ENCODE peak calls at places on chromosomes 6 and 20, in ten cellular contexts. One of them, this sample, is unnamed.

GRCh38 chr6:133740784-133741183 is 148.1 kb upstream of the TCF21 start:
- DNase-seq in OCI-LY7: no peak
- DNase-seq in effector memory CD4-positive, alpha-beta T cell: no peak
- DNase-seq in neural progenitor cell: no peak
- DNase-seq in GM23338: no peak
- DNase-seq in gastrocnemius medialis: no peak
- DNase-seq in cardiac muscle cell: no peak
- DNase-seq in ovary: no peak
- DNase-seq in small intestine: no peak
- DNase-seq in right atrium auricular region: no peak
- DNase-seq in this sample: no peak

GRCh38 chr20:10498196-10498595 is 63.1 kb downstream of the SLX4IP start:
- DNase-seq in neural progenitor cell: no peak
- DNase-seq in right atrium auricular region: no peak
- DNase-seq in cardiac muscle cell: no peak
- DNase-seq in ovary: no peak
- DNase-seq in OCI-LY7: no peak
- DNase-seq in effector memory CD4-positive, alpha-beta T cell: no peak
- DNase-seq in gastrocnemius medialis: no peak
- DNase-seq in GM23338: no peak
- DNase-seq in small intestine: no peak
- DNase-seq in this sample: no peak

GRCh38 chr6:119077643-119078448 is 618 bp downstream of the FAM184A start:
- DNase-seq in cardiac muscle cell: peak; percentile 15
- DNase-seq in small intestine: peak; percentile 38
- DNase-seq in neural progenitor cell: peak; percentile 55
- DNase-seq in effector memory CD4-positive, alpha-beta T cell: peak; percentile 45
- DNase-seq in GM23338: peak; percentile 82
- DNase-seq in ovary: peak; percentile 46
- DNase-seq in right atrium auricular region: peak; percentile 64
- DNase-seq in gastrocnemius medialis: peak; percentile 11
- DNase-seq in OCI-LY7: no peak
- DNase-seq in this sample: no peak

GRCh38 chr20:21322921-21323321 is 19.8 kb downstream of the XRN2 start:
- DNase-seq in GM23338: no peak
- DNase-seq in gastrocnemius medialis: no peak
- DNase-seq in right atrium auricular region: no peak
- DNase-seq in small intestine: no peak
- DNase-seq in neural progenitor cell: no peak
- DNase-seq in effector memory CD4-positive, alpha-beta T cell: no peak
- DNase-seq in cardiac muscle cell: no peak
- DNase-seq in OCI-LY7: no peak
- DNase-seq in ovary: no peak
- DNase-seq in this sample: no peak

GRCh38 chr20:38434310-38434741 is 802 bp downstream of the SNHG17 start:
- DNase-seq in neural progenitor cell: peak; percentile 42
- DNase-seq in gastrocnemius medialis: no peak
- DNase-seq in cardiac muscle cell: peak; percentile 28
- DNase-seq in small intestine: peak; percentile 29
- DNase-seq in right atrium auricular region: no peak
- DNase-seq in ovary: no peak
- DNase-seq in effector memory CD4-positive, alpha-beta T cell: no peak
- DNase-seq in OCI-LY7: peak; percentile 44
- DNase-seq in GM23338: peak; percentile 21
- DNase-seq in this sample: no peak

GRCh38 chr6:145507251-145507650 is 228.1 kb downstream of the EPM2A start:
- DNase-seq in small intestine: no peak
- DNase-seq in gastrocnemius medialis: no peak
- DNase-seq in ovary: no peak
- DNase-seq in cardiac muscle cell: no peak
- DNase-seq in effector memory CD4-positive, alpha-beta T cell: no peak
- DNase-seq in GM23338: no peak
- DNase-seq in right atrium auricular region: no peak
- DNase-seq in neural progenitor cell: no peak
- DNase-seq in OCI-LY7: no peak
- DNase-seq in this sample: no peak

GRCh38 chr20:1171461-1172093 is 13.2 kb downstream of the TMEM74B start:
- DNase-seq in gastrocnemius medialis: no peak
- DNase-seq in OCI-LY7: peak; percentile 10
- DNase-seq in GM23338: peak; percentile 76
- DNase-seq in small intestine: no peak
- DNase-seq in right atrium auricular region: no peak
- DNase-seq in neural progenitor cell: peak; percentile 88
- DNase-seq in ovary: no peak
- DNase-seq in effector memory CD4-positive, alpha-beta T cell: no peak
- DNase-seq in cardiac muscle cell: peak; percentile 54
- DNase-seq in this sample: no peak

GRCh38 chr6:44038543-44039065 is 88.6 kb downstream of the MRPL14 start:
- DNase-seq in neural progenitor cell: no peak
- DNase-seq in OCI-LY7: no peak
- DNase-seq in right atrium auricular region: no peak
- DNase-seq in GM23338: no peak
- DNase-seq in ovary: no peak
- DNase-seq in small intestine: no peak
- DNase-seq in effector memory CD4-positive, alpha-beta T cell: no peak
- DNase-seq in cardiac muscle cell: no peak
- DNase-seq in gastrocnemius medialis: no peak
- DNase-seq in this sample: no peak

GRCh38 chr6:4451718-4452117 is 316.3 kb upstream of the ECI2 start:
- DNase-seq in small intestine: no peak
- DNase-seq in ovary: no peak
- DNase-seq in gastrocnemius medialis: no peak
- DNase-seq in OCI-LY7: no peak
- DNase-seq in cardiac muscle cell: no peak
- DNase-seq in effector memory CD4-positive, alpha-beta T cell: no peak
- DNase-seq in neural progenitor cell: no peak
- DNase-seq in GM23338: no peak
- DNase-seq in right atrium auricular region: no peak
- DNase-seq in this sample: no peak

GRCh38 chr6:136607932-136608772 is 57.9 kb upstream of the MAP7 start:
- DNase-seq in GM23338: peak; percentile 90
- DNase-seq in effector memory CD4-positive, alpha-beta T cell: peak; percentile 69
- DNase-seq in gastrocnemius medialis: peak; percentile 53
- DNase-seq in OCI-LY7: peak; percentile 71
- DNase-seq in small intestine: peak; percentile 76
- DNase-seq in cardiac muscle cell: peak; percentile 67
- DNase-seq in ovary: peak; percentile 66
- DNase-seq in right atrium auricular region: peak; percentile 63
- DNase-seq in neural progenitor cell: peak; percentile 71
- DNase-seq in this sample: peak; percentile 33

GRCh38 chr6:134316733-134317431 is 1.0 kb downstream of the SGK1 start:
- DNase-seq in gastrocnemius medialis: no peak
- DNase-seq in right atrium auricular region: no peak
- DNase-seq in small intestine: no peak
- DNase-seq in cardiac muscle cell: peak; percentile 15
- DNase-seq in GM23338: peak; percentile 58
- DNase-seq in ovary: no peak
- DNase-seq in effector memory CD4-positive, alpha-beta T cell: no peak
- DNase-seq in neural progenitor cell: peak; percentile 29
- DNase-seq in OCI-LY7: no peak
- DNase-seq in this sample: no peak

GRCh38 chr6:112183271-112183671 is 71.1 kb downstream of the LAMA4 start:
- DNase-seq in cardiac muscle cell: peak; percentile 35
- DNase-seq in effector memory CD4-positive, alpha-beta T cell: no peak
- DNase-seq in ovary: no peak
- DNase-seq in neural progenitor cell: no peak
- DNase-seq in GM23338: no peak
- DNase-seq in small intestine: no peak
- DNase-seq in OCI-LY7: no peak
- DNase-seq in gastrocnemius medialis: no peak
- DNase-seq in right atrium auricular region: no peak
- DNase-seq in this sample: no peak

GRCh38 chr6:146550911-146551310 is 7.3 kb downstream of the RAB32 start:
- DNase-seq in effector memory CD4-positive, alpha-beta T cell: no peak
- DNase-seq in ovary: peak; percentile 17
- DNase-seq in cardiac muscle cell: peak; percentile 37
- DNase-seq in OCI-LY7: no peak
- DNase-seq in gastrocnemius medialis: no peak
- DNase-seq in neural progenitor cell: no peak
- DNase-seq in GM23338: no peak
- DNase-seq in right atrium auricular region: no peak
- DNase-seq in small intestine: no peak
- DNase-seq in this sample: no peak

GRCh38 chr6:166605752-166606151 is 19.3 kb upstream of the RAMACL start:
- DNase-seq in OCI-LY7: no peak
- DNase-seq in GM23338: no peak
- DNase-seq in effector memory CD4-positive, alpha-beta T cell: no peak
- DNase-seq in right atrium auricular region: peak; percentile 28
- DNase-seq in neural progenitor cell: no peak
- DNase-seq in cardiac muscle cell: no peak
- DNase-seq in ovary: no peak
- DNase-seq in gastrocnemius medialis: no peak
- DNase-seq in small intestine: no peak
- DNase-seq in this sample: no peak

GRCh38 chr20:1185316-1185741 is 548 bp upstream of the TMEM74B start:
- DNase-seq in GM23338: peak; percentile 56
- DNase-seq in right atrium auricular region: no peak
- DNase-seq in ovary: no peak
- DNase-seq in effector memory CD4-positive, alpha-beta T cell: no peak
- DNase-seq in OCI-LY7: no peak
- DNase-seq in gastrocnemius medialis: no peak
- DNase-seq in neural progenitor cell: peak; percentile 65
- DNase-seq in small intestine: peak; percentile 10
- DNase-seq in cardiac muscle cell: no peak
- DNase-seq in this sample: no peak

GRCh38 chr6:5968817-5969726 is 37.7 kb downstream of the NRN1 start:
- DNase-seq in effector memory CD4-positive, alpha-beta T cell: no peak
- DNase-seq in OCI-LY7: no peak
- DNase-seq in gastrocnemius medialis: peak; percentile 27
- DNase-seq in ovary: peak; percentile 24
- DNase-seq in right atrium auricular region: no peak
- DNase-seq in neural progenitor cell: no peak
- DNase-seq in GM23338: peak; percentile 21
- DNase-seq in cardiac muscle cell: no peak
- DNase-seq in small intestine: no peak
- DNase-seq in this sample: peak; percentile 53

DNA sequence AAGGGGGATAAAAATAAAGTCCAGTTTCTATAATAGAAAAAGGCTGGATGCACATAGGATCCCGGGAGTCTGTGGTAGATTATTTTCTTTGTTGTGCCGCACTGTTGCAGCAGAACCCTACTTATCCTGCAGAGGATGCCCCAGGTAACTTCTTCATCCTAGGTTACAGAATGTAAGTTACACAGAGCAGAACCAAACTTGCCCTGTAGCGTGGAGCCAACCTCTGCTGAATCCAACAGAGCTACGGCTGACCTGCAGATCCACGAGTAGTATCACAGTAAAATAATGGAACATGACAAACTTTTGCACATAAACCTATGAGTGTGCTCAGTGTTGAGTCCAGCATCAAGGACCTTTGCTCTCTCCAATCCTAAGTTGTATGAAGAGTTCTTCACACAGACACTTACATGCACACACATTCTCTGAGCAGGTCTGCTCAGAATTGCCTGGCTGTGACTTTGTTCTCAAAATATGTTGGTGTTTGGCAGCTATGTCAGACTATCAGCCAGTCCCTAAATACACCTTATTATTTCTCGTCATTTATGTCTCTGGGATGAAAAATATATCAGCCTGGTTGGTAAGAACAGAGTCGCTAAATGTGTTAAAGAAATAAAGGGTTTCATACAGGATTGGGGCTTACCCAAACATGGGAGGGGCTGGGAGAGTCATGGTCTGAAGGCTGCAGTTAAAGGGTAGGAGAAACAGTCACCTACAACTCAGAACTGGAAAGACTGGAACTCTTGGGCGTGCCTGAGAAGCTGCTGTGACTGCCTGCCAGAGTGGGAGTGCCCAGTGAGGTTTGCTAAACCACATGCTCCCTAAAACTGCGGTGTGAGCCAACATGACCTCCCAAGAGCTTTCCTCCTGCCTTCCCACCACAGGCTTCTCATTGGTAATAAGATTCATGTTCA is 165.1 kb upstream of the SLC24A3 start:
- DNase-seq in cardiac muscle cell: no peak
- DNase-seq in gastrocnemius medialis: peak; percentile 44
- DNase-seq in right atrium auricular region: no peak
- DNase-seq in neural progenitor cell: no peak
- DNase-seq in GM23338: no peak
- DNase-seq in small intestine: peak; percentile 77
- DNase-seq in ovary: peak; percentile 37
- DNase-seq in effector memory CD4-positive, alpha-beta T cell: no peak
- DNase-seq in OCI-LY7: no peak
- DNase-seq in this sample: no peak
- H3K4me3 ChIP-seq in cardiac muscle cell: no peak overlapping the region
- H3K4me3 ChIP-seq in gastrocnemius medialis: no peak overlapping the region
- H3K4me3 ChIP-seq in right atrium auricular region: no peak overlapping the region
- H3K4me3 ChIP-seq in neural progenitor cell: no peak overlapping the region
- H3K4me3 ChIP-seq in GM23338: no peak overlapping the region
- H3K4me3 ChIP-seq in small intestine: no peak overlapping the region
- H3K4me3 ChIP-seq in ovary: no peak overlapping the region
- H3K4me3 ChIP-seq in effector memory CD4-positive, alpha-beta T cell: no peak overlapping the region
- H3K4me3 ChIP-seq in OCI-LY7: no peak overlapping the region
- H3K4me3 ChIP-seq in this sample: no peak overlapping the region

GRCh38 chr20:11849270-11849920 is 68.3 kb upstream of the BTBD3 start:
- DNase-seq in ovary: no peak
- DNase-seq in neural progenitor cell: no peak
- DNase-seq in cardiac muscle cell: peak; percentile 60
- DNase-seq in OCI-LY7: no peak
- DNase-seq in gastrocnemius medialis: no peak
- DNase-seq in effector memory CD4-positive, alpha-beta T cell: no peak
- DNase-seq in small intestine: no peak
- DNase-seq in GM23338: no peak
- DNase-seq in right atrium auricular region: no peak
- DNase-seq in this sample: no peak
- H3K4me1 ChIP-seq in ovary: peaks cover 2% of the 10 kb centered on the region
- H3K4me1 ChIP-seq in neural progenitor cell: peaks cover 5% of the 10 kb centered on the region
- H3K4me1 ChIP-seq in cardiac muscle cell: peaks cover 8% of the 10 kb centered on the region
- H3K4me1 ChIP-seq in OCI-LY7: no peaks in the 10 kb centered on the region
- H3K4me1 ChIP-seq in gastrocnemius medialis: no peaks in the 10 kb centered on the region
- H3K4me1 ChIP-seq in effector memory CD4-positive, alpha-beta T cell: no peaks in the 10 kb centered on the region
- H3K4me1 ChIP-seq in small intestine: no peaks in the 10 kb centered on the region
- H3K4me1 ChIP-seq in GM23338: peaks cover 9% of the 10 kb centered on the region
- H3K4me1 ChIP-seq in right atrium auricular region: no peaks in the 10 kb centered on the region
- H3K4me1 ChIP-seq in this sample: no peaks in the 10 kb centered on the region

GRCh38 chr6:24908555-24908954 is 27.2 kb downstream of the RIPOR2 start:
- DNase-seq in ovary: no peak
- DNase-seq in GM23338: no peak
- DNase-seq in gastrocnemius medialis: no peak
- DNase-seq in small intestine: no peak
- DNase-seq in cardiac muscle cell: no peak
- DNase-seq in right atrium auricular region: no peak
- DNase-seq in OCI-LY7: no peak
- DNase-seq in effector memory CD4-positive, alpha-beta T cell: no peak
- DNase-seq in neural progenitor cell: no peak
- DNase-seq in this sample: no peak
- H3K4me3 ChIP-seq in ovary: peak overlapping the region; percentile 64
- H3K4me3 ChIP-seq in GM23338: no peak overlapping the region
- H3K4me3 ChIP-seq in gastrocnemius medialis: peak overlapping the region; percentile 8
- H3K4me3 ChIP-seq in small intestine: no peak overlapping the region
- H3K4me3 ChIP-seq in cardiac muscle cell: no peak overlapping the region
- H3K4me3 ChIP-seq in right atrium auricular region: no peak overlapping the region
- H3K4me3 ChIP-seq in OCI-LY7: peak overlapping the region; percentile 75
- H3K4me3 ChIP-seq in effector memory CD4-positive, alpha-beta T cell: peak overlapping the region; percentile 56
- H3K4me3 ChIP-seq in neural progenitor cell: no peak overlapping the region
- H3K4me3 ChIP-seq in this sample: peak overlapping the region; percentile 30

DNA sequence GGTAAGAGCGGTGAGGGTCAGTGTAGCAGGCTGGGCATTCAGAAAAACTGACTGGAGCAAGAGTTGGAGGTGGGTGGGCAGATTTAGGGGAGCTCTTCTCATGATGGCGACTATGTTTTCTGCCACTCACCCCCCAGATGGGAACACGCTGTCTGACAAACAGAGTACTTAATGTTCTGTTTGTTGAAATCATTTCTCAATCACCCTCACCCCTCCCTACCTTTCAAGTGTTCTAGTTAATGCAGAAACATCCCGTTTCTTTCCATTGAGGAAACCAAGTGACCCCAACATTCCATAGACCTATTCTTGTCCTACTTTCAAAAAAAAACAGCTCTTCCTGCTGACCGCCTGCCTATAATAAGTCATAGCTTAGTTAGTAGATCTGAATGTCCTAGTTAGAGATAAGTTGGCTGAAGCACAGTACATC is 132.5 kb upstream of the NEDD9 start:
- DNase-seq in GM23338: no peak
- DNase-seq in right atrium auricular region: no peak
- DNase-seq in cardiac muscle cell: peak; percentile 85
- DNase-seq in small intestine: no peak
- DNase-seq in effector memory CD4-positive, alpha-beta T cell: no peak
- DNase-seq in gastrocnemius medialis: peak; percentile 28
- DNase-seq in neural progenitor cell: no peak
- DNase-seq in OCI-LY7: no peak
- DNase-seq in ovary: peak; percentile 26
- DNase-seq in this sample: no peak
- H3K4me1 ChIP-seq in GM23338: peaks cover 3% of the 10 kb centered on the region
- H3K4me1 ChIP-seq in right atrium auricular region: no peaks in the 10 kb centered on the region
- H3K4me1 ChIP-seq in cardiac muscle cell: no peaks in the 10 kb centered on the region
- H3K4me1 ChIP-seq in small intestine: peaks cover 3% of the 10 kb centered on the region
- H3K4me1 ChIP-seq in effector memory CD4-positive, alpha-beta T cell: peaks cover 19% of the 10 kb centered on the region
- H3K4me1 ChIP-seq in gastrocnemius medialis: no peaks in the 10 kb centered on the region
- H3K4me1 ChIP-seq in neural progenitor cell: peaks cover 23% of the 10 kb centered on the region
- H3K4me1 ChIP-seq in OCI-LY7: no peaks in the 10 kb centered on the region
- H3K4me1 ChIP-seq in ovary: no peaks in the 10 kb centered on the region
- H3K4me1 ChIP-seq in this sample: peaks cover 50% of the 10 kb centered on the region